ENCODE peak calls at places on chromosomes 7 and 10, in eight cellular contexts. One of them, this sample, is unnamed.

GRCh38 chr10:125028291-125028867 is 86.5 kb downstream of the ZRANB1 start:
- DNase-seq in T47D: no peak
- DNase-seq in NCI-H524: peak
- DNase-seq in naive thymus-derived CD8-positive, alpha-beta T cell: no peak
- DNase-seq in kidney: no peak
- DNase-seq in NCI-H82: peak
- DNase-seq in iris pigment epithelial cell: peak
- DNase-seq in EL: peak
- DNase-seq in this sample: no peak

GRCh38 chr10:84296071-84296981 is 32.1 kb upstream of the CCSER2 start:
- DNase-seq in iris pigment epithelial cell: peak
- DNase-seq in EL: peak
- DNase-seq in naive thymus-derived CD8-positive, alpha-beta T cell: no peak
- DNase-seq in kidney: no peak
- DNase-seq in NCI-H524: no peak
- DNase-seq in NCI-H82: no peak
- DNase-seq in T47D: no peak
- DNase-seq in this sample: no peak

GRCh38 chr10:28020080-28020860 is 21.4 kb upstream of the ODAD2 start:
- DNase-seq in T47D: no peak
- DNase-seq in NCI-H82: no peak
- DNase-seq in iris pigment epithelial cell: no peak
- DNase-seq in naive thymus-derived CD8-positive, alpha-beta T cell: no peak
- DNase-seq in EL: no peak
- DNase-seq in kidney: no peak
- DNase-seq in NCI-H524: no peak
- DNase-seq in this sample: no peak

GRCh38 chr7:1460757-1461639 is 1.7 kb upstream of the MICALL2 start:
- DNase-seq in naive thymus-derived CD8-positive, alpha-beta T cell: no peak
- DNase-seq in NCI-H524: no peak
- DNase-seq in T47D: peak
- DNase-seq in NCI-H82: peak
- DNase-seq in kidney: peak
- DNase-seq in EL: peak
- DNase-seq in iris pigment epithelial cell: peak
- DNase-seq in this sample: peak

GRCh38 chr7:40538281-40538680 is 403.5 kb downstream of the SUGCT start:
- DNase-seq in naive thymus-derived CD8-positive, alpha-beta T cell: no peak
- DNase-seq in T47D: no peak
- DNase-seq in NCI-H524: no peak
- DNase-seq in kidney: no peak
- DNase-seq in iris pigment epithelial cell: peak
- DNase-seq in NCI-H82: no peak
- DNase-seq in EL: no peak
- DNase-seq in this sample: no peak

GRCh38 chr7:13874783-13875182 is 114.7 kb downstream of the ETV1 start:
- DNase-seq in T47D: no peak
- DNase-seq in kidney: no peak
- DNase-seq in EL: no peak
- DNase-seq in NCI-H524: no peak
- DNase-seq in naive thymus-derived CD8-positive, alpha-beta T cell: peak
- DNase-seq in iris pigment epithelial cell: peak
- DNase-seq in NCI-H82: no peak
- DNase-seq in this sample: no peak

GRCh38 chr7:80699030-80699638 is 60.7 kb downstream of the CD36 start:
- DNase-seq in iris pigment epithelial cell: peak
- DNase-seq in EL: peak
- DNase-seq in NCI-H82: peak
- DNase-seq in naive thymus-derived CD8-positive, alpha-beta T cell: peak
- DNase-seq in NCI-H524: peak
- DNase-seq in T47D: peak
- DNase-seq in kidney: no peak
- DNase-seq in this sample: peak

GRCh38 chr10:114933588-114933987 is 4.4 kb upstream of the TRUB1 start:
- DNase-seq in naive thymus-derived CD8-positive, alpha-beta T cell: no peak
- DNase-seq in EL: no peak
- DNase-seq in T47D: no peak
- DNase-seq in iris pigment epithelial cell: peak
- DNase-seq in NCI-H524: no peak
- DNase-seq in NCI-H82: no peak
- DNase-seq in kidney: no peak
- DNase-seq in this sample: no peak

GRCh38 chr10:79468841-79469585 is 23.6 kb upstream of the ZCCHC24 start:
- DNase-seq in NCI-H524: no peak
- DNase-seq in EL: no peak
- DNase-seq in iris pigment epithelial cell: no peak
- DNase-seq in NCI-H82: no peak
- DNase-seq in naive thymus-derived CD8-positive, alpha-beta T cell: no peak
- DNase-seq in T47D: no peak
- DNase-seq in kidney: no peak
- DNase-seq in this sample: no peak

GRCh38 chr7:73557108-73557396 is 438 bp downstream of the BCL7B start:
- DNase-seq in NCI-H524: peak
- DNase-seq in kidney: peak
- DNase-seq in iris pigment epithelial cell: peak
- DNase-seq in NCI-H82: peak
- DNase-seq in naive thymus-derived CD8-positive, alpha-beta T cell: peak
- DNase-seq in EL: peak
- DNase-seq in T47D: peak
- DNase-seq in this sample: peak

GRCh38 chr10:34392641-34393170 is 422.4 kb downstream of the PARD3 start:
- DNase-seq in NCI-H82: no peak
- DNase-seq in NCI-H524: no peak
- DNase-seq in T47D: no peak
- DNase-seq in naive thymus-derived CD8-positive, alpha-beta T cell: no peak
- DNase-seq in iris pigment epithelial cell: no peak
- DNase-seq in EL: no peak
- DNase-seq in kidney: no peak
- DNase-seq in this sample: no peak

GRCh38 chr7:138834583-138834982 is 36.6 kb upstream of the ATP6V0A4 start:
- DNase-seq in kidney: no peak
- DNase-seq in NCI-H524: no peak
- DNase-seq in EL: no peak
- DNase-seq in NCI-H82: no peak
- DNase-seq in naive thymus-derived CD8-positive, alpha-beta T cell: no peak
- DNase-seq in T47D: no peak
- DNase-seq in iris pigment epithelial cell: no peak
- DNase-seq in this sample: no peak

GRCh38 chr10:28800144-28800543 is 122.8 kb downstream of the BAMBI start:
- DNase-seq in NCI-H82: no peak
- DNase-seq in naive thymus-derived CD8-positive, alpha-beta T cell: no peak
- DNase-seq in iris pigment epithelial cell: peak
- DNase-seq in kidney: no peak
- DNase-seq in NCI-H524: no peak
- DNase-seq in T47D: no peak
- DNase-seq in EL: no peak
- DNase-seq in this sample: no peak

GRCh38 chr10:13852872-13853271 is 266.1 kb downstream of the PRPF18 start:
- DNase-seq in T47D: no peak
- DNase-seq in NCI-H524: no peak
- DNase-seq in kidney: no peak
- DNase-seq in naive thymus-derived CD8-positive, alpha-beta T cell: no peak
- DNase-seq in NCI-H82: no peak
- DNase-seq in iris pigment epithelial cell: no peak
- DNase-seq in EL: no peak
- DNase-seq in this sample: no peak

GRCh38 chr10:97069576-97070362 is 116.0 kb downstream of the SLIT1 start:
- DNase-seq in iris pigment epithelial cell: peak
- DNase-seq in NCI-H82: no peak
- DNase-seq in T47D: no peak
- DNase-seq in EL: peak
- DNase-seq in NCI-H524: no peak
- DNase-seq in naive thymus-derived CD8-positive, alpha-beta T cell: no peak
- DNase-seq in kidney: no peak
- DNase-seq in this sample: no peak

GRCh38 chr10:80289451-80290287 is at the start of gene MAT1A:
- DNase-seq in kidney: no peak
- DNase-seq in naive thymus-derived CD8-positive, alpha-beta T cell: no peak
- DNase-seq in NCI-H524: no peak
- DNase-seq in EL: no peak
- DNase-seq in NCI-H82: peak
- DNase-seq in T47D: no peak
- DNase-seq in iris pigment epithelial cell: no peak
- DNase-seq in this sample: peak

GRCh38 chr10:25083546-25084111 is 67.2 kb downstream of the THNSL1 start:
- DNase-seq in NCI-H524: no peak
- DNase-seq in iris pigment epithelial cell: no peak
- DNase-seq in NCI-H82: no peak
- DNase-seq in EL: peak
- DNase-seq in kidney: no peak
- DNase-seq in T47D: no peak
- DNase-seq in naive thymus-derived CD8-positive, alpha-beta T cell: no peak
- DNase-seq in this sample: no peak

GRCh38 chr7:14691597-14692203 is 210.9 kb downstream of the DGKB start:
- DNase-seq in NCI-H524: peak
- DNase-seq in naive thymus-derived CD8-positive, alpha-beta T cell: peak
- DNase-seq in iris pigment epithelial cell: peak
- DNase-seq in EL: peak
- DNase-seq in NCI-H82: peak
- DNase-seq in T47D: no peak
- DNase-seq in kidney: peak
- DNase-seq in this sample: peak

This sample was measured in NCI-H2029.